ENCODE peak calls at places on chromosomes 2 and 18, in eight cellular contexts. C is brain microvascular endothelial cell, B is WERI-Rb-1, W is mesendoderm, D is cardiac muscle cell, Y is neuronal stem cell, X is HL-60, K is endodermal cell. O is an unnamed sample.
A peak's percentile ranks its signal among the peaks of the same experiment; 100 is the strongest.

GRCh38 chr2:239834143-239834542 is 191.0 kb downstream of the NDUFA10 start:
- DNase-seq in C (no peak), B (no peak), W (no peak), D (no peak), Y (no peak), X (no peak), K (peak; percentile 31), O (no peak)

GRCh38 chr18:23307567-23308295 is 145.4 kb upstream of the RIOK3 start:
- DNase-seq in C (peak; percentile 80), B (no peak), W (no peak), D (no peak), Y (no peak), X (no peak), K (peak; percentile 31), O (no peak)

GRCh38 chr2:158488442-158489216 is 31.9 kb downstream of the PKP4 start:
- DNase-seq in C (no peak), B (no peak), W (no peak), D (no peak), Y (no peak), X (no peak), K (no peak), O (peak; percentile 60)

GRCh38 chr2:67476808-67477790 is 80.0 kb downstream of the ETAA1 start:
- DNase-seq in C (peak; percentile 8), B (peak; percentile 9), W (peak; percentile 52), D (peak; percentile 43), Y (no peak), X (no peak), K (no peak), O (peak; percentile 69)

GRCh38 chr2:230052299-230052698 is 16.4 kb downstream of the SLC16A14 start:
- DNase-seq in C (peak; percentile 5), B (no peak), W (no peak), D (no peak), Y (no peak), X (no peak), K (no peak), O (no peak)

GRCh38 chr2:161104054-161104553 is 56.1 kb upstream of the TANK start:
- DNase-seq in C (no peak), B (no peak), W (no peak), D (no peak), Y (no peak), X (no peak), K (no peak), O (no peak)

GRCh38 chr2:8229546-8229986 is 452.3 kb upstream of the ID2 start:
- DNase-seq in C (peak; percentile 56), B (no peak), W (peak; percentile 36), D (no peak), Y (no peak), X (peak; percentile 93), K (no peak), O (no peak)

GRCh38 chr2:182133195-182133891 is 147.7 kb downstream of the PPP1R1C start:
- DNase-seq in C (peak; percentile 7), B (no peak), W (no peak), D (no peak), Y (no peak), X (no peak), K (no peak), O (no peak)

GRCh38 chr2:108417254-108417653 is 31.8 kb upstream of the GCC2 start:
- DNase-seq in C (no peak), B (no peak), W (peak; percentile 67), D (no peak), Y (no peak), X (no peak), K (peak; percentile 57), O (no peak)

GRCh38 chr18:63689064-63689463 is 13.7 kb upstream of the SERPINB11 start:
- DNase-seq in C (no peak), B (no peak), W (no peak), D (no peak), Y (no peak), X (peak; percentile 54), K (no peak), O (no peak)

GRCh38 chr2:162490052-162490717 is 146.3 kb downstream of the GCA start:
- DNase-seq in C (no peak), B (no peak), W (peak; percentile 6), D (no peak), Y (no peak), X (no peak), K (no peak), O (no peak)

GRCh38 chr2:219720956-219721355 is 93.5 kb downstream of the SLC4A3 start:
- DNase-seq in C (no peak), B (no peak), W (no peak), D (no peak), Y (no peak), X (no peak), K (no peak), O (no peak)

GRCh38 chr2:98487806-98488189 is 43.1 kb downstream of the INPP4A start:
- DNase-seq in C (peak; percentile 53), B (peak; percentile 36), W (peak; percentile 57), D (no peak), Y (no peak), X (peak; percentile 57), K (no peak), O (peak; percentile 28)

DNA sequence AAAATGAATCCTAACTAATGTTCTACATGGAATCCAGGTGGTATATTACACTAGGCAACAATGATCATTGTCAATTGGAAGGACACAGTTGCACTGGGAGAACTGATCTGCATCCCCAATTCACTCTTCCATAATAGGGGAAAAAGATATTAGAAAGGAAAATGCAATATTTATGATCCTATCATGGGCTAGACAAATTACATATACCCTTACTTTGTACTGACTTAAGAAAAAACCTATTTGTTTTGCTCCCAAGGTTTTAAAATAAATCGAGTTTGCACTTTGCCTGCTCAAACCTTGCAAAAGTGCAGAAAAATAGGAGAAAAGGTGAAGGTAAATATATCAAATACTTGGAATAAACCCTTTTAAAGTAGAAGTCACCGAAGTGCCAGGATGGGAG is 11.0 kb upstream of the PAX3 start:
- DNase-seq in C (no peak), B (no peak), W (no peak), D (no peak), Y (no peak), X (no peak), K (no peak), O (no peak)
- H3K27me3 ChIP-seq in C (peaks cover 99% of the 10 kb centered on the region), B (peaks cover 94% of the 10 kb centered on the region), W (peaks cover 83% of the 10 kb centered on the region), D (peaks cover 100% of the 10 kb centered on the region), Y (peaks cover 57% of the 10 kb centered on the region), X (peaks cover 93% of the 10 kb centered on the region), K (peaks cover 100% of the 10 kb centered on the region), O (peaks cover 60% of the 10 kb centered on the region)

DNA sequence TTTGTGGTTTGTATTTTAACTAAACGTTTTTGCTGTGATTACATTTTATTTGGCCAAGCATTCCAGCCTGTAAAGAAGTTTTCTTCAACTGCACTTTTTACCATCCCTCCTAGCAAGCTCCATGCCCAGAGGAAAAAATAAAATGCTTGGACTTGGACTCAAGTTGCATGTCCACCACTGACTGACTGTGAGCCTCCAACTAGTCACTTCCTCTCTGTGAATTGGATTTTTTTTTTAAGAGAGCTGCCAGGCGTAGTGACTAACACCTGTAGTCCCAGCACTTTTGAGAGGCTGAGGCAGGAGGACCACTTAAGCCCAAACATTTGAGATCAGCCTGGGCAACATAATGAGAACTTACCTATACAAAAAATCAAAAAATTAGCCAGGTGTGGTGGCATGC is 1185.2 kb upstream of the PIK3C3 start:
- DNase-seq in C (no peak), B (no peak), W (no peak), D (no peak), Y (no peak), X (no peak), K (no peak), O (no peak)
- H3K27me3 ChIP-seq in C (no peaks in the 10 kb centered on the region), B (no peaks in the 10 kb centered on the region), W (peaks cover 1% of the 10 kb centered on the region), D (no peaks in the 10 kb centered on the region), Y (no peaks in the 10 kb centered on the region), X (no peaks in the 10 kb centered on the region), K (no peaks in the 10 kb centered on the region), O (no peaks in the 10 kb centered on the region)

DNA sequence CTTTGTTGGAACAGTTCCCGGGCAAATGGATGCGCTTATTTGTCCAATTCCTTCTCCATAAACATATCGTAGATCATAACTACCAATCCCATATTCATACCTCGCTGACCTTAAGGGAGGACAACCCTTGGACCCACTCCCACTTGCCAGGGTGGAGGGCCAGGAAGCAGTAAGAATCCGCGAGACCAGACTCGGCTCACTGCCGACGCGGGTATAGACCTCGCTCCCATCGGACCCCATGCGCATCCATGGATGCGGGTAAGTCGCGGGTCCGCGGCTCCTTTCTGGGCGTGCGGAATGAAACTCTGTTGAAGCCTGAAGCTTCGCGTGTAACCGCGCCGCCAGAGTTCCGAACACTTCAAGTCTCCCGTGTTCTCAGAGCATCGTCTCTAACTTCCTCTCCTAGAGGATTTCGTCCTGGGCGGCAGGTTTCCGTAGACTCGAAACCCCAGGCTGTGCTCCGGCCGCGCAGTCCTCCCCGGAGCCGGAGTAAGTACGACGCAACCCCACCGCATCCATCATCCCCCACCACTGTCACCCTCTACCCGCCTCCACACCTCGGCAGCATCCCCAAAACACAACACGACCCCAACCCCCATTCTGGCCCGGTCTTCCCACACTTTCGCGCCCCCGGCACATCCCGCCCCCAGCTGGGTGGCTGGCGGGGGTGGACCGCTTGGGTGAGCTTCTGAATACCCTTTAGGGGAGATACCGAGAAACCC is 1.0 kb downstream of the DSC3 start:
- DNase-seq in C (no peak), B (no peak), W (peak; percentile 43), D (peak; percentile 40), Y (peak; percentile 27), X (no peak), K (peak; percentile 77), O (no peak)
- H3K27me3 ChIP-seq in C (peaks cover 24% of the 10 kb centered on the region), B (no peaks in the 10 kb centered on the region), W (peaks cover 17% of the 10 kb centered on the region), D (peaks cover 77% of the 10 kb centered on the region), Y (peaks cover 8% of the 10 kb centered on the region), X (peaks cover 53% of the 10 kb centered on the region), K (peaks cover 69% of the 10 kb centered on the region), O (no peaks in the 10 kb centered on the region)

GRCh38 chr2:118830886-118831285 is 16.6 kb downstream of the EN1 start:
- DNase-seq in C (no peak), B (no peak), W (no peak), D (no peak), Y (no peak), X (no peak), K (no peak), O (no peak)
- H3K27me3 ChIP-seq in C (peaks cover 59% of the 10 kb centered on the region), B (peaks cover 95% of the 10 kb centered on the region), W (peaks cover 40% of the 10 kb centered on the region), D (peaks cover 100% of the 10 kb centered on the region), Y (peaks cover 36% of the 10 kb centered on the region), X (peaks cover 64% of the 10 kb centered on the region), K (peaks cover 95% of the 10 kb centered on the region), O (no peaks in the 10 kb centered on the region)

DNA sequence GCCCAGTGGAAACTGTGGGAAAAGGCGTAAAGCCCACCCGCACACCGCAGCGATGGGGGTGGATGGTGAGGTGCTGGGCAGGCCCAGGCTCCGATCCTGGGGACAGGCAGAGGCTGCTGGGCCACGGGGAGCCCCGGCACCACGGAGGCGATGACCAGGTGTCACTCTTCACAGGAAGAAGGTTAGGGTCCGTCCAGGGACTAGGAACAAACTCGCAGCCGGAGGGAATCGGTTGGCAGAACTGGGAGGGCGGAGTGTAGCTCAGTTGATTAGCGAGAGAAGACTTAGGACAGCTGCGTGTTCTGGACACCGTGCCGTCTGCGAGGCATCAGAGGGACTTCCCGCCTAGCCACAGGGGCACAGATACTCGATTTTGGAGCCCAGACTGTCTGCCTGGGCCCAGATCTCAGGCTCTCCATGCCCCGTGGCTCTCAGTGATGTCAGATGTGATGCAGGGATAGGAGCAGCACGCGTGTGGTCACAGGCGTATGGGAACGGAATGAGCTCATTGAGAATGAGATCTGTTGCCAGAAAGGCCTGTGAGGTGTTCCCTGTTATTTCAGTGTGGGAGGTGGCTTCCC is 16.1 kb upstream of the ALLC start:
- DNase-seq in C (no peak), B (peak; percentile 9), W (no peak), D (no peak), Y (no peak), X (no peak), K (peak; percentile 38), O (no peak)
- H3K27me3 ChIP-seq in C (no peaks in the 10 kb centered on the region), B (no peaks in the 10 kb centered on the region), W (no peaks in the 10 kb centered on the region), D (no peaks in the 10 kb centered on the region), Y (no peaks in the 10 kb centered on the region), X (no peaks in the 10 kb centered on the region), K (no peaks in the 10 kb centered on the region), O (peaks cover 2% of the 10 kb centered on the region)

GRCh38 chr18:48440924-48441323 is 31.7 kb upstream of the ZBTB7C start:
- DNase-seq in C (no peak), B (no peak), W (no peak), D (no peak), Y (no peak), X (no peak), K (no peak), O (no peak)
- H3K27me3 ChIP-seq in C (peaks cover 41% of the 10 kb centered on the region), B (no peaks in the 10 kb centered on the region), W (no peaks in the 10 kb centered on the region), D (no peaks in the 10 kb centered on the region), Y (no peaks in the 10 kb centered on the region), X (peaks cover 43% of the 10 kb centered on the region), K (peaks cover 25% of the 10 kb centered on the region), O (peaks cover 22% of the 10 kb centered on the region)